ENCODE peak calls at places on chromosomes 6 and 20, in six cellular contexts. Y is tibial nerve, V is AG04450, P is body of pancreas, I is dorsolateral prefrontal cortex, H is lower lobe of right lung. W is an unnamed sample.

GRCh38 chr20:19783966-19784401 is 25.9 kb downstream of the RIN2 start:
- DNase-seq in H (peak), Y (no peak), P (peak), V (peak), I (no peak), W (no peak)

GRCh38 chr6:6002005-6002808 is 4.5 kb downstream of the NRN1 start:
- DNase-seq in Y (no peak), H (no peak), P (no peak), V (no peak), I (no peak), W (no peak)

GRCh38 chr6:3518356-3518841 is 61.5 kb upstream of the SLC22A23 start:
- DNase-seq in P (no peak), V (peak), I (no peak), Y (no peak), H (no peak), W (peak)

GRCh38 chr20:39874049-39874893 is 814.8 kb downstream of the MAFB start:
- DNase-seq in P (peak), V (peak), Y (peak), I (peak), H (peak), W (peak)

GRCh38 chr6:153013438-153013837 is 10.9 kb upstream of the MTRF1L start:
- DNase-seq in P (no peak), I (no peak), Y (no peak), H (no peak), V (no peak), W (no peak)

GRCh38 chr20:44911264-44911921 is 1.5 kb downstream of the PABPC1L start:
- DNase-seq in I (no peak), V (no peak), Y (no peak), H (peak), P (peak), W (no peak)

GRCh38 chr6:166752097-166752496 is 125.0 kb upstream of the RPS6KA2 start:
- DNase-seq in I (no peak), V (no peak), H (no peak), P (no peak), Y (no peak), W (no peak)

GRCh38 chr20:19952392-19952791 is 64.8 kb upstream of the NAA20 start:
- DNase-seq in V (no peak), Y (no peak), H (no peak), I (no peak), P (no peak), W (no peak)

GRCh38 chr6:124080483-124080882 is 276.8 kb downstream of the NKAIN2 start:
- DNase-seq in H (no peak), P (no peak), Y (no peak), I (no peak), V (no peak), W (no peak)

GRCh38 chr20:25637247-25637646 is 13.4 kb upstream of the NANP start:
- DNase-seq in H (no peak), I (no peak), Y (no peak), V (no peak), P (no peak), W (no peak)

GRCh38 chr20:35490736-35491181 is 35.4 kb downstream of the CEP250 start:
- DNase-seq in V (no peak), I (no peak), H (no peak), P (no peak), Y (no peak), W (no peak)

GRCh38 chr20:46914789-46915359 is 20.2 kb downstream of the EYA2 start:
- DNase-seq in H (no peak), I (no peak), P (no peak), Y (peak), V (no peak), W (peak)

GRCh38 chr6:15843226-15843625 is 180.4 kb upstream of the DTNBP1 start:
- DNase-seq in I (no peak), V (no peak), Y (no peak), H (no peak), P (no peak), W (no peak)

GRCh38 chr6:132400641-132401119 is 595 bp downstream of the MOXD1 start:
- DNase-seq in I (no peak), H (no peak), P (no peak), V (no peak), Y (no peak), W (no peak)
- H3K4me3 ChIP-seq in I (peak), H (peak), P (peak), V (peak), Y (peak), W (peak)

GRCh38 chr20:17558941-17559304 is 11.0 kb upstream of the DSTN start:
- DNase-seq in I (no peak), H (no peak), V (no peak), Y (no peak), P (no peak), W (no peak)

GRCh38 chr20:17555106-17555505 is 14.8 kb upstream of the DSTN start:
- DNase-seq in P (no peak), V (no peak), Y (no peak), H (no peak), I (no peak), W (no peak)

GRCh38 chr20:17557675-17558006 is 12.2 kb upstream of the DSTN start:
- DNase-seq in Y (no peak), H (no peak), P (peak), I (no peak), V (peak), W (no peak)

GRCh38 chr20:17558154-17558940 is 11.5 kb upstream of the DSTN start:
- DNase-seq in I (no peak), P (peak), Y (no peak), V (peak), H (no peak), W (peak)

DNA sequence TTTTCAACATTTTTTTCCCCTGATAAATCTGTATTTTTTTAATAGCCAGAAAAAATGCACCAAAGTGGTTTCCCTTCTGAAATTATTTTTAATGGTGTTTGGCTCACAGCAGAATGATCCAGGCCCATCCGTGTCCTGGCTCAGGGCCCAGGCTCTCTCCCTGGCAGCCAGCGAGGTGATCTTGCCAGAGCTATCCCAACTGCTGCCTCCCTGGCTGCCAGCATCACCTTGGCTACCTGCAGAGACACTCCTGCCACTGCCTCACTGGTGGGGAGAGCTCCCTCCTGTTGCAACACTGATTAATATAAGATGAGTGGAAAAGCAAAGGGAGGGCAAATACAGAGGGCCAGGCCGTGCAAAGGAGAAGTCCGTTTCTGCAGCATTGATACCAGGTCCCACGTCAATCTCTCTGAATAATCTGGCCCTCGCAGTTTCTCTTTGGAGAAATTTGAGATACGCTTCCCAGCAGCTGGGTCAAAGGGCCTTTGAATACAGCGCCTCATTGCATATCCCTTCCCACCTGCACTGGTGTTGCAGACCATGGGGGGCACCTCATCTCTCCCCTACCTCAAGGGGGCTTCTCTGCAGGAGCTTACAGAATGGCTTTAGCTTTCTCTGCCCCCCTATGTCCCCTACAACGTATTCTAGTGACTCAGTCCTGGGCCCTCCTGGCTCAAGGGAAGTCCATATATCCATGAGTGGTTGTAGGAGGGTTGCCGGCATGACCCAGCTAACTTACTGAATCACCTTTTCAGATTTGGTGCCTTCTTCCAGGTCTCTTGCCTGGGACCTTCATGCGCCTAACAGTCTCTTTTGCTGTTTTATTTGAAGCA is 12.8 kb upstream of the DSTN start:
- DNase-seq in Y (peak), H (peak), V (no peak), I (no peak), P (peak), W (peak)
- H3K4me3 ChIP-seq in Y (no peak), H (no peak), V (peak), I (no peak), P (no peak), W (peak)

GRCh38 chr6:154246723-154247118 is 109.9 kb downstream of the IPCEF1 start:
- DNase-seq in I (no peak), H (no peak), Y (no peak), P (no peak), V (no peak), W (no peak)
- H3K4me3 ChIP-seq in I (peak), H (peak), Y (peak), P (peak), V (no peak), W (peak)

GRCh38 chr6:34386316-34387137 is 5.9 kb downstream of the NUDT3 start:
- DNase-seq in I (no peak), H (no peak), P (no peak), V (peak), Y (no peak), W (no peak)
- H3K4me3 ChIP-seq in I (no peak), H (no peak), P (no peak), V (no peak), Y (no peak), W (no peak)

GRCh38 chr20:57596998-57597939 is 23.0 kb downstream of the ZBP1 start:
- DNase-seq in I (peak), P (peak), V (no peak), Y (peak), H (peak), W (no peak)
- H3K4me3 ChIP-seq in I (no peak), P (no peak), V (no peak), Y (peak), H (peak), W (no peak)

W was measured in suprapubic skin.